ENCODE peak calls at places on chromosomes 4 and X, in four cellular contexts. V is stimulated activated CD8-positive, alpha-beta memory T cell treated with anti-CD3 and anti-CD28 coated beads, Interleukin-15, amount 100 ng/mL, for 4 hours; F is dorsolateral prefrontal cortex; I is heart right ventricle. E is an unnamed sample.

GRCh38 chrX:68658530-68658929 is 11.1 kb downstream of the STARD8 start:
- DNase-seq in F (no peak), V (no peak), I (peak), E (no peak)

GRCh38 chr4:124060261-124060918 is 652.1 kb downstream of the ANKRD50 start:
- DNase-seq in I (peak), V (no peak), F (no peak), E (no peak)

GRCh38 chr4:184807261-184807660 is 18.5 kb downstream of the ACSL1 start:
- DNase-seq in V (no peak), F (no peak), I (no peak), E (no peak)

GRCh38 chr4:165058676-165059075 is 5.0 kb downstream of the TRIM75 start:
- DNase-seq in F (no peak), V (no peak), I (no peak), E (no peak)

GRCh38 chr4:182874158-182874855 is 42.9 kb downstream of the DCTD start:
- DNase-seq in V (no peak), F (no peak), I (no peak), E (no peak)

GRCh38 chr4:176841730-176842129 is 49.0 kb upstream of the VEGFC start:
- DNase-seq in F (no peak), V (no peak), I (no peak), E (no peak)

GRCh38 chrX:146604196-146604595 is 205.4 kb upstream of the CXorf51B start:
- DNase-seq in F (no peak), I (no peak), V (no peak), E (no peak)

GRCh38 chr4:184370711-184371389 is 103.5 kb downstream of the IRF2 start:
- DNase-seq in F (no peak), V (no peak), I (no peak), E (no peak)

GRCh38 chr4:153211986-153212720 is 7.9 kb downstream of the TRIM2 start:
- DNase-seq in I (no peak), F (no peak), V (no peak), E (no peak)

GRCh38 chrX:134013092-134013497 is 27.7 kb upstream of the GPC3 start:
- DNase-seq in I (no peak), F (no peak), V (no peak), E (no peak)

GRCh38 chr4:126697748-126698147 is 935.0 kb upstream of the INTU start:
- DNase-seq in I (no peak), V (no peak), F (no peak), E (no peak)

GRCh38 chr4:10108818-10109783 is 7.5 kb downstream of the WDR1 start:
- DNase-seq in I (no peak), V (no peak), F (no peak), E (no peak)

GRCh38 chrX:1877780-1878179 is 262.9 kb downstream of the ASMT start:
- DNase-seq in I (no peak), V (no peak), F (no peak), E (no peak)

GRCh38 chr4:94486372-94486801 is 34.6 kb downstream of the PDLIM5 start:
- DNase-seq in F (no peak), V (no peak), I (no peak), E (no peak)

E was measured in ascending aorta.